ENCODE peak calls at places on chromosomes 5 and 9, in five cellular contexts. One of them, this sample, is unnamed. For H3K36me3 and H3K9me3, the result is how much of the 10 kb centered on the place peaks cover.

GRCh38 chr5:1564182-1564748 is 40.5 kb upstream of the LPCAT1 start:
- DNase-seq in psoas muscle: no peak
- DNase-seq in body of pancreas: no peak
- DNase-seq in heart right ventricle: no peak
- DNase-seq in adipocyte: no peak
- DNase-seq in this sample: peak

GRCh38 chr5:44332360-44332971 is 56.8 kb downstream of the FGF10 start:
- DNase-seq in psoas muscle: no peak
- DNase-seq in body of pancreas: peak
- DNase-seq in heart right ventricle: no peak
- DNase-seq in adipocyte: peak
- DNase-seq in this sample: no peak

GRCh38 chr9:125513634-125514413 is 193.2 kb downstream of the MAPKAP1 start:
- DNase-seq in body of pancreas: peak
- DNase-seq in psoas muscle: peak
- DNase-seq in adipocyte: peak
- DNase-seq in heart right ventricle: no peak
- DNase-seq in this sample: peak

GRCh38 chr9:27162045-27162444 is 53.0 kb downstream of the TEK start:
- DNase-seq in psoas muscle: no peak
- DNase-seq in body of pancreas: no peak
- DNase-seq in heart right ventricle: no peak
- DNase-seq in adipocyte: peak
- DNase-seq in this sample: no peak

GRCh38 chr5:94785111-94785510 is 166.6 kb downstream of the SLF1 start:
- DNase-seq in heart right ventricle: no peak
- DNase-seq in body of pancreas: no peak
- DNase-seq in adipocyte: peak
- DNase-seq in psoas muscle: no peak
- DNase-seq in this sample: no peak

GRCh38 chr5:122311400-122311887 is 593 bp upstream of the SNCAIP start:
- DNase-seq in heart right ventricle: no peak
- DNase-seq in body of pancreas: peak
- DNase-seq in adipocyte: no peak
- DNase-seq in psoas muscle: no peak
- DNase-seq in this sample: no peak

GRCh38 chr9:70061776-70062175 is 18.1 kb downstream of the MAMDC2 start:
- DNase-seq in heart right ventricle: no peak
- DNase-seq in psoas muscle: no peak
- DNase-seq in body of pancreas: no peak
- DNase-seq in adipocyte: peak
- DNase-seq in this sample: no peak

GRCh38 chr5:1737790-1738405 is 61.7 kb downstream of the MRPL36 start:
- DNase-seq in psoas muscle: no peak
- DNase-seq in body of pancreas: no peak
- DNase-seq in adipocyte: peak
- DNase-seq in heart right ventricle: no peak
- DNase-seq in this sample: no peak

GRCh38 chr5:123813937-123814624 is 302.1 kb downstream of the CSNK1G3 start:
- DNase-seq in adipocyte: peak
- DNase-seq in body of pancreas: no peak
- DNase-seq in heart right ventricle: no peak
- DNase-seq in psoas muscle: no peak
- DNase-seq in this sample: no peak

GRCh38 chr5:350355-350754 is 28.8 kb downstream of the AHRR start:
- DNase-seq in psoas muscle: no peak
- DNase-seq in adipocyte: no peak
- DNase-seq in heart right ventricle: no peak
- DNase-seq in body of pancreas: no peak
- DNase-seq in this sample: no peak

GRCh38 chr9:135898634-135899407 is 8.5 kb downstream of the CAMSAP1 start:
- DNase-seq in psoas muscle: no peak
- DNase-seq in heart right ventricle: no peak
- DNase-seq in adipocyte: peak
- DNase-seq in body of pancreas: no peak
- DNase-seq in this sample: no peak

GRCh38 chr5:173075137-173075868 is 19.2 kb downstream of the CREBRF start:
- DNase-seq in heart right ventricle: no peak
- DNase-seq in body of pancreas: no peak
- DNase-seq in psoas muscle: no peak
- DNase-seq in adipocyte: no peak
- DNase-seq in this sample: no peak

GRCh38 chr5:136374638-136375037 is 9.3 kb upstream of the TRPC7 start:
- DNase-seq in body of pancreas: no peak
- DNase-seq in psoas muscle: no peak
- DNase-seq in adipocyte: no peak
- DNase-seq in heart right ventricle: no peak
- DNase-seq in this sample: no peak

GRCh38 chr9:113734826-113735225 is 141.3 kb upstream of the ZNF618 start:
- DNase-seq in body of pancreas: no peak
- DNase-seq in psoas muscle: no peak
- DNase-seq in adipocyte: no peak
- DNase-seq in heart right ventricle: no peak
- DNase-seq in this sample: no peak

GRCh38 chr9:33946779-33947535 is 101.7 kb downstream of the UBAP2 start:
- DNase-seq in body of pancreas: no peak
- DNase-seq in heart right ventricle: no peak
- DNase-seq in adipocyte: peak
- DNase-seq in psoas muscle: no peak
- DNase-seq in this sample: no peak

GRCh38 chr9:38294130-38294529 is 98.4 kb upstream of the ALDH1B1 start:
- DNase-seq in body of pancreas: no peak
- DNase-seq in heart right ventricle: no peak
- DNase-seq in psoas muscle: no peak
- DNase-seq in adipocyte: no peak
- DNase-seq in this sample: no peak

DNA sequence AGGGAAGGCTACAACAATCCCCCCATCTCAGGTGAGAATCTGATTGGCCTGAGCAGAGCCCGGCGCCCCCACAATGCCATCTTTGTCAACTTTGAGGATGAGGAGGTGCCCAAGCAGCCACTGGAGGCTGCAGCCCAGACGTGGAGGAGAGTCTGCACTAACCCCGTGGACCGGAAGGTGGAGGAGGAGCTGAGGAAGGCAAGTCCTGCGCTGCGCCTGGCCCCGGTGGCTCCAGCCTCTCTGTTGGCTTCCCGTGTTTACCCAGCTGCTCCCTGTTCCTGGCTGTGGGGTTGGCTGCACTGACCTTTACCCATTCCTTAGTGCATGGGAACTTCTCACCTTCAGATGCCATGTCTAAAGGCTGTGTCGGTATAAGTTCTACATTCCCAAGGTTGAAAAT is 11.0 kb upstream of the CEL start:
- DNase-seq in psoas muscle: no peak
- DNase-seq in adipocyte: no peak
- DNase-seq in body of pancreas: peak
- DNase-seq in heart right ventricle: no peak
- DNase-seq in this sample: peak
- H3K36me3 ChIP-seq in psoas muscle: half or more
- H3K36me3 ChIP-seq in adipocyte: half or more
- H3K36me3 ChIP-seq in body of pancreas: under half
- H3K36me3 ChIP-seq in heart right ventricle: half or more
- H3K36me3 ChIP-seq in this sample: under half

DNA sequence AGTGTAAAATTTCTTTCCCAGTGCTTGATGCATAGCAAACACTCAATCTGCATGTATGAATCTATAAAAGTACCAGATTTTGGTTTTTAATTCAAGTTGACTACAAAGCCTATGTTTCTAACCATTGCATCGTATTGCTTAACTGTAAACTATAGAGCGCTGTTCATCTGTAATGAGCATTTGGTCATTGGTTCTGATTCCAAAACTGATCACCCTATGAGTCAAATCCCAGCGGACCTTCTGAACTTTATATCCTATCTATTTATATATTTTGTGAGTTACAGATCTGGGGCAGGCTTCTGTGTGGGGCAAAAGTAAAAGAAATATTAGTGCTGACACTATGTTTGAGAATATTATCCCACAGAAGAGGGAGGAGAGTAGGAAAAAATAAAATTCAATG is 305.7 kb upstream of the TNC start:
- DNase-seq in psoas muscle: no peak
- DNase-seq in adipocyte: no peak
- DNase-seq in body of pancreas: no peak
- DNase-seq in heart right ventricle: no peak
- DNase-seq in this sample: no peak
- H3K9me3 ChIP-seq in psoas muscle: under half
- H3K9me3 ChIP-seq in adipocyte: under half
- H3K9me3 ChIP-seq in body of pancreas: under half
- H3K9me3 ChIP-seq in heart right ventricle: under half
- H3K9me3 ChIP-seq in this sample: under half

GRCh38 chr9:98810106-98810840 is 2.8 kb downstream of the GALNT12 start:
- DNase-seq in heart right ventricle: no peak
- DNase-seq in body of pancreas: no peak
- DNase-seq in psoas muscle: no peak
- DNase-seq in adipocyte: no peak
- DNase-seq in this sample: no peak
- H3K4me3 ChIP-seq in heart right ventricle: no peak
- H3K4me3 ChIP-seq in body of pancreas: no peak
- H3K4me3 ChIP-seq in psoas muscle: no peak
- H3K4me3 ChIP-seq in adipocyte: no peak
- H3K4me3 ChIP-seq in this sample: no peak

DNA sequence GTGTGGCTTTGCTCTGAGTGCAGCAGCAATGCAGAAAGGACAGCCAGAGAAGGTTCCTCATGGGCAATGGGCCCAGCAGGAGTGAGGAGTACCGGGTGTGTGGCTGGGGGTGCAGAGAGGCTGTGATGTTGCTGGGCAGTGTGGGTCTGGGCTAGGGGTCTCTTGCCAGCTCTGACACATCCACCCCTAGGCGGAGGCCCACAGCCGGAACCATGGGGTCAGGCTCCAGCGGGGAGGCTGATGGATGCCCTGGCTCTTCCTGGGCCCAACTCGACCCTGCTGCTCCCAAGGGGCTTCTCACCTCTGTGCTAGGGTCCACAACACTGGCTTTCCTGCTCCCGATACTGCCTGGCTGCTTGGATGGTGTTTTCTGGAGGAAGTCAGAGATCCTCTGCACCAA is 19.9 kb downstream of the TBC1D9B start:
- DNase-seq in heart right ventricle: no peak
- DNase-seq in adipocyte: no peak
- DNase-seq in body of pancreas: no peak
- DNase-seq in psoas muscle: no peak
- DNase-seq in this sample: no peak
- H3K36me3 ChIP-seq in heart right ventricle: half or more
- H3K36me3 ChIP-seq in adipocyte: half or more
- H3K36me3 ChIP-seq in body of pancreas: under half
- H3K36me3 ChIP-seq in psoas muscle: half or more
- H3K36me3 ChIP-seq in this sample: under half

GRCh38 chr5:151106073-151106472 is 25.2 kb upstream of the TNIP1 start:
- DNase-seq in body of pancreas: no peak
- DNase-seq in adipocyte: no peak
- DNase-seq in psoas muscle: no peak
- DNase-seq in heart right ventricle: no peak
- DNase-seq in this sample: no peak
- H3K9me3 ChIP-seq in body of pancreas: under half
- H3K9me3 ChIP-seq in adipocyte: under half
- H3K9me3 ChIP-seq in psoas muscle: under half
- H3K9me3 ChIP-seq in heart right ventricle: under half
- H3K9me3 ChIP-seq in this sample: under half

DNA sequence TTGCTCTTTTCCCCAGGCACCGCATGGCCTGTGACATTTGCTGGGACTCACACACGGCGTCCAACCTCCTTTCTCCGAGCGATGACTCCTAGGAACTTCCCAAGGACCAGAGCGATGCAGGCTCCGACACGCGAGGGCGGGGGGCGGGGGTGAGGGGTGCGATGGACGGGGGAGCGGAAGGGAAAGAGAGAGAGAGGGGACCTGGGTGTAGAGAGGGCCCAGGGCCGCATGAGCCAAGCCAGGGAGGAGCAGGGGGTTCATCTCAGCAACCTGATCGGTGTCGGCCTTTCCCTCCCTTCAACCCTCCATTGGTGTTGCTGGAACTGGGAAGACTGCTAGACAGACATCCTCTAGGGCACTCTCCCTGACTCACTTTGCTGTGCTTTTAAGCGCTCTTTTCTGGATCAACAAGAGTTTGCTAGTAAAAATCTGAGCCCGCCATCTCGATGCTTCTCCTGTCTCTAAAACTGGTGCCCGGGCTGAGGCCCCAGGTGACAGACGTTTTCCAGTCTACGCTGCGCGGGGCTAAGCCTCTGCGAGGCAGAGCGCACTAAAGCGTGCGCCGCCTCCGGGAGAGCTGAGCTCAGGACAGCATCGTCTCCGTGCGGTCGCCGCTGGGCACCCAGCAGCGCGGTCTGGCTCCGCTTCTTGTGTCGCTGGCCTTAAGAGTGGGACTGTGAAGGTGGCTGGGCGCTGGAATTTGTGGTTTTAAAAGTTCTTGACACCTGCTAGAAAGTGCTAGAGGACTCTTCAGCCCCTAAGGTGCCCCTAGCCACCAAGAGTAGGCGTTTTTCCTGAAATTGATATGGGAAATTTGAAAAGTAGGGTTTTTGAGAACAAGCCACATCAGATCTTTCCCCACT is 1.0 kb upstream of the TSLP start:
- DNase-seq in heart right ventricle: peak
- DNase-seq in adipocyte: no peak
- DNase-seq in psoas muscle: no peak
- DNase-seq in body of pancreas: peak
- DNase-seq in this sample: no peak
- H3K4me3 ChIP-seq in heart right ventricle: peak
- H3K4me3 ChIP-seq in adipocyte: peak
- H3K4me3 ChIP-seq in psoas muscle: peak
- H3K4me3 ChIP-seq in body of pancreas: no peak
- H3K4me3 ChIP-seq in this sample: peak

This sample was measured in transverse colon.